ENCODE peak calls at places on chromosomes 7 and 10, in six cellular contexts. W is A172; U is germinal center; I is AG10803; G is activated CD4-positive, alpha-beta T cell treated with anti-CD3 and anti-CD28 coated beads, Interleukin-2, amount 50 U/mL, for 24 hours; O is EL. M is an unnamed sample.

GRCh38 chr7:95246935-95247370 is 77.4 kb downstream of the PON1 start:
- DNase-seq in G (no peak), U (peak), W (peak), O (peak), I (peak), M (no peak)

GRCh38 chr7:22569586-22570321 is 69.8 kb upstream of the STEAP1B start:
- DNase-seq in I (no peak), U (no peak), O (peak), G (no peak), W (peak), M (no peak)

GRCh38 chr7:29156798-29157461 is 10.6 kb upstream of the CPVL start:
- DNase-seq in U (no peak), I (no peak), O (no peak), G (no peak), W (no peak), M (no peak)

GRCh38 chr7:128939075-128939860 is 1.5 kb downstream of the IRF5 start:
- DNase-seq in O (no peak), W (no peak), G (no peak), U (peak), I (no peak), M (no peak)

GRCh38 chr7:47256016-47256415 is 325.9 kb downstream of the TNS3 start:
- DNase-seq in I (peak), O (no peak), U (no peak), G (no peak), W (no peak), M (no peak)

GRCh38 chr10:71309919-71310318 is 9.1 kb upstream of the SLC29A3 start:
- DNase-seq in G (no peak), W (no peak), I (no peak), U (no peak), O (no peak), M (no peak)

GRCh38 chr10:4234661-4235060 is 449.7 kb upstream of the KLF6 start:
- DNase-seq in W (no peak), O (no peak), U (no peak), G (no peak), I (no peak), M (no peak)

GRCh38 chr10:30493609-30494530 is 59.9 kb downstream of the MAP3K8 start:
- DNase-seq in W (peak), I (peak), G (no peak), O (peak), U (peak), M (no peak)

M was measured in GOT3.